ENCODE peak calls at places on chromosomes 16 and 17, in nine cellular contexts. R is IMR-90; B is uterus; N is brain microvascular endothelial cell; Y is thoracic aorta; M is RWPE1; E is CD4-positive, CD25-positive, alpha-beta regulatory T cell; I is ascending aorta; W is gastrocnemius medialis. T is an unnamed sample.

GRCh38 chr17:44010966-44011647 is 3.7 kb downstream of the TMEM101 start:
- DNase-seq in M (no peak), I (no peak), R (peak; percentile 79), N (no peak), W (no peak), E (no peak), B (no peak), Y (no peak), T (no peak)

GRCh38 chr17:66975614-66976378 is 11.3 kb downstream of the CACNG4 start:
- DNase-seq in R (no peak), N (no peak), B (no peak), M (peak; percentile 71), I (no peak), W (peak; percentile 20), Y (no peak), E (no peak), T (no peak)

GRCh38 chr17:39564201-39564828 is 43.4 kb downstream of the NEUROD2 start:
- DNase-seq in Y (no peak), W (no peak), N (no peak), I (no peak), B (no peak), E (no peak), M (no peak), R (no peak), T (no peak)

GRCh38 chr17:70116919-70117318 is 41.9 kb downstream of the KCNJ16 start:
- DNase-seq in Y (no peak), N (no peak), B (no peak), R (no peak), W (no peak), M (no peak), E (no peak), I (no peak), T (no peak)

GRCh38 chr16:85912271-85912974 is 13.5 kb downstream of the IRF8 start:
- DNase-seq in Y (no peak), E (no peak), I (no peak), R (peak; percentile 36), M (no peak), N (peak; percentile 43), B (peak; percentile 71), W (peak; percentile 26), T (no peak)

GRCh38 chr16:85614338-85615013 is 1.4 kb downstream of the GSE1 start:
- DNase-seq in N (no peak), M (peak; percentile 21), B (no peak), I (no peak), E (no peak), Y (no peak), R (no peak), W (no peak), T (no peak)

GRCh38 chr16:23608194-23608593 is 12.1 kb upstream of the NDUFAB1 start:
- DNase-seq in N (peak; percentile 56), I (no peak), E (no peak), B (no peak), Y (no peak), M (peak; percentile 33), W (no peak), R (peak; percentile 71), T (no peak)

GRCh38 chr16:56294599-56294998 is 103.3 kb downstream of the GNAO1 start:
- DNase-seq in B (no peak), I (no peak), W (no peak), Y (no peak), M (peak; percentile 34), N (peak; percentile 43), E (no peak), R (peak; percentile 83), T (no peak)

GRCh38 chr17:61091096-61091495 is 308.5 kb upstream of the TBX2 start:
- DNase-seq in M (no peak), I (no peak), R (no peak), E (no peak), B (no peak), N (no peak), W (no peak), Y (no peak), T (no peak)

GRCh38 chr17:17836818-17837379 is at the start of gene SREBF1:
- DNase-seq in B (peak; percentile 72), E (no peak), N (peak; percentile 27), M (peak; percentile 61), W (peak; percentile 42), Y (no peak), R (peak; percentile 37), I (no peak), T (no peak)

GRCh38 chr17:77819497-77819896 is 139.0 kb upstream of the TNRC6C start:
- DNase-seq in N (no peak), B (no peak), W (no peak), M (no peak), Y (no peak), I (no peak), R (no peak), E (no peak), T (no peak)

GRCh38 chr16:16127469-16128116 is 95.7 kb downstream of the ABCC6 start:
- DNase-seq in R (peak; percentile 66), N (peak; percentile 55), E (peak; percentile 70), I (no peak), Y (no peak), M (peak; percentile 77), B (peak; percentile 74), W (peak; percentile 40), T (peak; percentile 85)

GRCh38 chr16:69893086-69893485 is 58.0 kb upstream of the CLEC18A start:
- DNase-seq in E (no peak), M (no peak), I (no peak), W (no peak), Y (no peak), B (no peak), N (no peak), R (no peak), T (no peak)

GRCh38 chr16:69892378-69892777 is 58.8 kb upstream of the CLEC18A start:
- DNase-seq in W (no peak), N (no peak), B (no peak), I (no peak), E (no peak), R (no peak), M (no peak), Y (no peak), T (no peak)

GRCh38 chr16:69889295-69889964 is 61.7 kb upstream of the CLEC18A start:
- DNase-seq in M (no peak), Y (no peak), N (no peak), B (no peak), R (no peak), W (no peak), E (no peak), I (no peak), T (no peak)

GRCh38 chr16:69890114-69890890 is 60.8 kb upstream of the CLEC18A start:
- DNase-seq in R (peak; percentile 42), B (peak; percentile 46), Y (peak; percentile 36), W (peak; percentile 19), E (no peak), N (no peak), I (peak; percentile 46), M (no peak), T (peak; percentile 82)

DNA sequence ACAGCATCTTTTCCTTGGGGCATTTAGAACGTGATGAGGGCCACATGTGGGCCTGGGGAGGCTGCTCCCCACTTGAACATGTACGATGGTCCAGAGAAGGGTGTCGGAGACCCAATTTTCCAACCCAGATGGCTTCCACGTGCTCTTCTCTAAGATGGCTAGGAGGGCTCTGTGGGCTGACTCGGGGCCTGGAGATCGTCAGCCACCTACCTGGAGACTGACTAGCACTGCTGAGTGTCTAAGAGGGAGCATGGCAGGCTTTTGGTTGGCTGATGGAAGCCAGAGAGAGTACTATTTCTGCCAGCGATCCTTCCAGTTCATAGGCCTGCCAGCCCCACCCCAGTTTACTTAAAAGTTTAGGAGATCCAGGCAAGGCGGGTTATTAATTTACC is 60.2 kb upstream of the CLEC18A start:
- DNase-seq in I (no peak), R (no peak), Y (no peak), E (no peak), W (no peak), N (no peak), M (no peak), B (no peak), T (no peak)
- H3K27ac ChIP-seq in I (peak overlapping the region; percentile 90), R (peak overlapping the region; percentile 2), Y (peak overlapping the region; percentile 85), E (no peak overlapping the region), W (peak overlapping the region; percentile 76), N (no peak overlapping the region), M (no peak overlapping the region), B (peak overlapping the region; percentile 87), T (peak overlapping the region; percentile 87)

GRCh38 chr17:58219789-58220183 is 731 bp upstream of the MKS1 start:
- DNase-seq in Y (no peak), B (no peak), E (no peak), W (no peak), R (no peak), M (peak; percentile 5), N (no peak), I (no peak), T (no peak)
- H3K27ac ChIP-seq in Y (peak overlapping the region; percentile 61), B (peak overlapping the region; percentile 54), E (peak overlapping the region; percentile 81), W (peak overlapping the region; percentile 86), R (no peak overlapping the region), M (no peak overlapping the region), N (no peak overlapping the region), I (peak overlapping the region; percentile 67), T (peak overlapping the region; percentile 85)

DNA sequence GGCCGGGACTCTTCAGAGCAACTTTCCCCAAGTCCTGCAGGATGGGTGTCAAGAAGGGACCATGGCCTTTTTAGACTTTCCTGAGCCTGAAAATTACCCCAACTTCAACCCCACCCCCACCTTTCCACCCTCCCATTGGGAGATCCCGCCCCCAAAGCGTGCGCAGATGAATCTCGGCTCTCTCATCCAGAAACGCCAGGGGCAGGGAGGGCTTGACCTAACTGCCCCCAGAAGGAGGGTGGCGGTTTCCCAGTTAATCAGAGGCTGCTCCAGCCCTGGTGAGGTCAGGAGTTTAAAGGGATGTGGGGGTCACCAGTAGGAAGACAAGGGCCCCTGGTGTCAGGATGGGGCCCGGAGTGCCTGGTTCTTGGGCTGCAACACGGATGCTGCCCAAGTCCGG is 480 bp downstream of the KIF19 start:
- DNase-seq in N (no peak), E (no peak), M (no peak), R (no peak), Y (no peak), W (no peak), B (no peak), I (no peak), T (no peak)
- H3K27ac ChIP-seq in N (no peak overlapping the region), E (no peak overlapping the region), M (no peak overlapping the region), R (no peak overlapping the region), Y (no peak overlapping the region), W (no peak overlapping the region), B (no peak overlapping the region), I (no peak overlapping the region), T (no peak overlapping the region)

DNA sequence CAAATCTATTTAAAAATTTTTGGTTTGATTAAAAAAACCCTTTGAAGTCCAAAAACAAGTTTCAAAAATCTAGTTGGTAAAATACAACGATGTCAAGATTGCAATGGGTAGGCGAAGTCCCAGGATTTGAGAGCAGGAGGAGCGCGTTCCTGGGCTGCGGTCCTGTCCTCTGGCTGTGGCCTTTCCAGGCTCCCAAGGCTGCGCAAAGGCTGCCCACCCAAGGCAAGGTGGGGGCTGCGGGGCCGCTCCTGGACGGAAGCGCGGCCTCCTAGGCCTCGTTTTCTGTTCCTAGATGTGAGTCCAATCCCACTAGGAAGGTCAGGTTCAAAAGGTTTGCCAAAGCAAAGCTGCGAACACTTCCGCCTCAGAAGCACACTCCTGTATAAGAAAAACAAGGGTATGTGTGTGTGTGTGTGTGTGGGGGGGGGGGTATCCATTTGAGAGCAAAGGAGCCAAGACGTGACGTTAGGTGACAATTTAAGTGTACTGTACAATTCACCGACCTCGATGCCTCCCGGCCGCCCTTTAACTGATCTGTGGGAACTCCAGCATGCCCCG is 9.2 kb downstream of the AHSP start:
- DNase-seq in Y (no peak), I (no peak), W (no peak), B (no peak), R (no peak), N (no peak), M (no peak), E (no peak), T (no peak)
- H3K27ac ChIP-seq in Y (no peak overlapping the region), I (no peak overlapping the region), W (no peak overlapping the region), B (no peak overlapping the region), R (no peak overlapping the region), N (no peak overlapping the region), M (no peak overlapping the region), E (no peak overlapping the region), T (no peak overlapping the region)